ENCODE peak calls at places on chromosomes 2 and 18, in five cellular contexts. S is GM23338, I is SK-N-SH, D is HCT116, J is hepatocyte. A is an unnamed sample.
A peak's percentile ranks its signal among the peaks of the same experiment; 100 is the strongest.

GRCh38 chr2:161233858-161234431 is 73.7 kb downstream of the TANK start:
- DNase-seq in D (no peak), S (no peak), J (no peak), I (no peak), A (no peak)

GRCh38 chr2:160652236-160652635 is 158.6 kb upstream of the RBMS1 start:
- DNase-seq in S (no peak), D (no peak), J (no peak), I (no peak), A (peak; percentile 34)

GRCh38 chr2:15142069-15142689 is 419.0 kb downstream of the NBAS start:
- DNase-seq in D (no peak), I (no peak), S (no peak), J (no peak), A (no peak)

GRCh38 chr18:67154979-67155378 is 361.5 kb downstream of the DSEL start:
- DNase-seq in J (no peak), S (peak; percentile 35), I (no peak), D (no peak), A (no peak)

GRCh38 chr2:190119948-190120347 is 57.4 kb upstream of the MSTN start:
- DNase-seq in S (peak; percentile 48), D (no peak), I (no peak), J (no peak), A (peak; percentile 15)

GRCh38 chr2:186959486-186959885 is 110.5 kb upstream of the ZSWIM2 start:
- DNase-seq in I (no peak), D (no peak), J (no peak), S (no peak), A (no peak)

GRCh38 chr2:223971-224760 is 39.7 kb downstream of the SH3YL1 start:
- DNase-seq in S (no peak), J (no peak), D (no peak), I (no peak), A (no peak)

GRCh38 chr2:176122633-176123482 is at the start of gene HOXD9:
- DNase-seq in S (no peak), J (no peak), I (peak; percentile 93), D (no peak), A (peak; percentile 91)

GRCh38 chr18:8635087-8635486 is 25.9 kb downstream of the RAB12 start:
- DNase-seq in D (no peak), I (no peak), J (no peak), S (no peak), A (peak; percentile 42)

GRCh38 chr18:39051013-39051412 is 1485.4 kb upstream of the CELF4 start:
- DNase-seq in S (no peak), I (no peak), J (no peak), D (no peak), A (no peak)

GRCh38 chr18:10417191-10417590 is 37.2 kb upstream of the APCDD1 start:
- DNase-seq in I (no peak), J (no peak), S (no peak), D (no peak), A (no peak)

GRCh38 chr2:142952018-142952417 is 74.6 kb downstream of the KYNU start:
- DNase-seq in D (no peak), S (no peak), I (no peak), J (no peak), A (no peak)

GRCh38 chr2:29723255-29724001 is 198.0 kb downstream of the ALK start:
- DNase-seq in J (no peak), S (no peak), I (no peak), D (no peak), A (no peak)

GRCh38 chr2:191041418-191042161 is 27.6 kb upstream of the STAT1 start:
- DNase-seq in S (peak; percentile 36), D (peak; percentile 63), J (peak; percentile 69), I (no peak), A (peak; percentile 49)

GRCh38 chr2:174787485-174788205 is 23.4 kb upstream of the CHRNA1 start:
- DNase-seq in S (peak; percentile 92), I (peak; percentile 90), J (peak; percentile 84), D (no peak), A (peak; percentile 99)

GRCh38 chr18:22558945-22559385 is 141.2 kb upstream of the CTAGE1 start:
- DNase-seq in S (peak; percentile 40), J (peak; percentile 89), I (peak; percentile 33), D (no peak), A (peak; percentile 85)

GRCh38 chr18:23284629-23285028 is 149.3 kb downstream of the CABLES1 start:
- DNase-seq in S (no peak), I (no peak), D (no peak), J (no peak), A (no peak)

GRCh38 chr2:208072250-208072892 is 47.0 kb upstream of the PLEKHM3 start:
- DNase-seq in D (peak; percentile 57), I (peak; percentile 71), J (peak; percentile 76), S (peak; percentile 84), A (peak; percentile 77)

GRCh38 chr18:45567123-45567522 is 48.2 kb upstream of the SLC14A2 start:
- DNase-seq in I (no peak), J (peak; percentile 49), S (peak; percentile 44), D (no peak), A (peak; percentile 53)

GRCh38 chr18:45565280-45565970 is 49.9 kb upstream of the SLC14A2 start:
- DNase-seq in I (no peak), D (no peak), J (no peak), S (no peak), A (peak; percentile 11)

GRCh38 chr18:45562567-45563479 is 52.5 kb upstream of the SLC14A2 start:
- DNase-seq in I (no peak), S (no peak), D (no peak), J (peak; percentile 25), A (no peak)

GRCh38 chr18:45568017-45568416 is 47.3 kb upstream of the SLC14A2 start:
- DNase-seq in S (no peak), I (no peak), D (no peak), J (no peak), A (no peak)

DNA sequence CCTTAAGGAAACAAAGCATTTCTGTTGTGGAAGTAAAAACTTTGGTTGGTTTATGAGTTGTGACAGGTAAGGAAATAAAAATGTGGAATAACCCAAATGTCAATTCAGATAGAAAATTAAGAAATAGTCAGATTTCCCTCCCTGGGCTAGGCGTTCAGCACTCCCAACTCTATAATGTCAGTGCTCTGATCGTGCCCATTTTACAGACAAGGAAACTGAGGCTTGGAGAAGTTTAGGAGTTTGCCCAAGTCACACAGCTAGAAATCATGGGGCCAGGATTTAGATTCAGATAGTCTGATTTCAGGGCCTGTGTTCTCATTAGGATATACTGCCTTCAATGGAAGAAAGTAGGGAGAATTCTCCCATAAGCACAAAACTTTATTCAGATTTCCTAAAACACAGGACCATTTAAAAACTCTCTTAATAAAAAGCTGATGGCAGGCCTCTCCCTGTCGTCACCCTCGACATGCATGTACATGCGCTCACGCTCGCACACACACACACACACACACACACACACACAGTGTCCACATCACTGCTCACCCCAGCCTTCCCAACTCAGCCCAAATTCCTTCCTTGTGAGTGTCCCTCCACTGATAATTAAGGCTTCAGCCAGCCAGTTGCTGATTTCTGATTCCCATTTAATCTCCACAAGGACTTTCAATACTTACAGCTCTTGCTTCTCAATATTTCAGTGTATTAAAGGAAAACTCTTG is 49.1 kb upstream of the SLC14A2 start:
- DNase-seq in I (no peak), J (peak; percentile 48), D (no peak), S (no peak), A (peak; percentile 94)
- H2AFZ ChIP-seq in I (peak overlapping the region; percentile 35), J (peak overlapping the region; percentile 13), D (no peak overlapping the region), S (no peak overlapping the region), A (peak overlapping the region; percentile 32)

DNA sequence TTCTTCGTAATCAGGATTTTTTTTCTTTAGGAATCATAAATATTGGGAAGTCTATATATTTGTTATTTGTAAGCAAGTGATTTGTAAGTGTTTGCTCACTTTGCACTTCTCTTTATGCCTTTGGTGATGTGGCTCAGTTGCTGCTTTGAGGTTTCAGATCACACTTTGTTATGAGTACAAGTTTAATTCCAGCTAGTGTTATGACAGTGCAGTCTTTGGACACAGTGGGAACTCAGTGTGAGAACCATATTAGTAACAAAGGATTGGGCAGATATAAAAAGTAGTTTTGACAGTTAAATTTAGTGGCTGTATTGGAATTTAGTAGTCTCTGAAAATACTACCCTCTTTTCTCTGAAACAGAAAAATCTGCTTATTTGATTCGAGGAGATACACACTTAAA is 67.7 kb downstream of the ABI2 start:
- DNase-seq in I (no peak), J (no peak), S (no peak), D (no peak), A (no peak)
- H3K9me2 ChIP-seq in I (no peaks in the 10 kb centered on the region), J (no peaks in the 10 kb centered on the region), S (no peaks in the 10 kb centered on the region), D (no peaks in the 10 kb centered on the region), A (no peaks in the 10 kb centered on the region)

GRCh38 chr2:25744055-25744454 is 70.7 kb upstream of the DTNB start:
- DNase-seq in I (no peak), S (no peak), D (no peak), J (no peak), A (no peak)
- H3K4me2 ChIP-seq in I (no peak overlapping the region), S (no peak overlapping the region), D (no peak overlapping the region), J (no peak overlapping the region), A (no peak overlapping the region)

GRCh38 chr18:69567813-69568488 is 167.3 kb downstream of the DOK6 start:
- DNase-seq in J (no peak), S (peak; percentile 59), I (no peak), D (no peak), A (no peak)
- H2AFZ ChIP-seq in J (no peak overlapping the region), S (no peak overlapping the region), I (no peak overlapping the region), D (no peak overlapping the region), A (no peak overlapping the region)